ENCODE peak calls at places on chromosomes 1 and 21, in seven cellular contexts. One of them, this sample, is unnamed.

GRCh38 chr1:33456302-33456886 is 16.1 kb upstream of the ZSCAN20 start:
- DNase-seq in neural progenitor cell: no peak
- DNase-seq in GM23248: no peak
- DNase-seq in lower lobe of right lung: no peak
- DNase-seq in Caco-2: no peak
- DNase-seq in hepatocyte: no peak
- DNase-seq in fibroblast of pulmonary artery: no peak
- DNase-seq in this sample: no peak

GRCh38 chr1:207888647-207889046 is 22.3 kb downstream of the CD34 start:
- DNase-seq in neural progenitor cell: no peak
- DNase-seq in GM23248: peak; percentile 65
- DNase-seq in lower lobe of right lung: no peak
- DNase-seq in Caco-2: no peak
- DNase-seq in hepatocyte: no peak
- DNase-seq in fibroblast of pulmonary artery: peak; percentile 56
- DNase-seq in this sample: peak; percentile 64

GRCh38 chr1:182617734-182618288 is 13.6 kb upstream of the RGS16 start:
- DNase-seq in neural progenitor cell: no peak
- DNase-seq in GM23248: peak; percentile 52
- DNase-seq in lower lobe of right lung: no peak
- DNase-seq in Caco-2: no peak
- DNase-seq in hepatocyte: no peak
- DNase-seq in fibroblast of pulmonary artery: peak; percentile 29
- DNase-seq in this sample: peak; percentile 76

GRCh38 chr1:25531082-25531461 is 12.3 kb upstream of the LDLRAP1 start:
- DNase-seq in neural progenitor cell: no peak
- DNase-seq in GM23248: no peak
- DNase-seq in lower lobe of right lung: no peak
- DNase-seq in Caco-2: no peak
- DNase-seq in hepatocyte: no peak
- DNase-seq in fibroblast of pulmonary artery: no peak
- DNase-seq in this sample: no peak

GRCh38 chr1:86567936-86568335 is 21.1 kb downstream of the CLCA4 start:
- DNase-seq in neural progenitor cell: no peak
- DNase-seq in GM23248: no peak
- DNase-seq in lower lobe of right lung: no peak
- DNase-seq in Caco-2: no peak
- DNase-seq in hepatocyte: no peak
- DNase-seq in fibroblast of pulmonary artery: no peak
- DNase-seq in this sample: no peak

GRCh38 chr1:71228727-71229371 is 148.0 kb upstream of the ZRANB2 start:
- DNase-seq in neural progenitor cell: peak; percentile 10
- DNase-seq in GM23248: peak; percentile 3
- DNase-seq in lower lobe of right lung: no peak
- DNase-seq in Caco-2: no peak
- DNase-seq in hepatocyte: peak; percentile 22
- DNase-seq in fibroblast of pulmonary artery: no peak
- DNase-seq in this sample: no peak

GRCh38 chr1:182962554-182963115 is 9.7 kb upstream of the SHCBP1L start:
- DNase-seq in neural progenitor cell: peak; percentile 92
- DNase-seq in GM23248: peak; percentile 97
- DNase-seq in lower lobe of right lung: peak; percentile 80
- DNase-seq in Caco-2: peak; percentile 81
- DNase-seq in hepatocyte: peak; percentile 94
- DNase-seq in fibroblast of pulmonary artery: peak; percentile 92
- DNase-seq in this sample: peak; percentile 77

GRCh38 chr1:22728751-22729399 is 18.2 kb downstream of the EPHB2 start:
- DNase-seq in neural progenitor cell: no peak
- DNase-seq in GM23248: no peak
- DNase-seq in lower lobe of right lung: no peak
- DNase-seq in Caco-2: peak; percentile 39
- DNase-seq in hepatocyte: no peak
- DNase-seq in fibroblast of pulmonary artery: no peak
- DNase-seq in this sample: no peak

GRCh38 chr1:162085991-162086390 is 16.5 kb downstream of the NOS1AP start:
- DNase-seq in neural progenitor cell: no peak
- DNase-seq in GM23248: no peak
- DNase-seq in lower lobe of right lung: no peak
- DNase-seq in Caco-2: no peak
- DNase-seq in hepatocyte: no peak
- DNase-seq in fibroblast of pulmonary artery: no peak
- DNase-seq in this sample: no peak

GRCh38 chr1:93579891-93580290 is 101.7 kb downstream of the BCAR3 start:
- DNase-seq in neural progenitor cell: no peak
- DNase-seq in GM23248: peak; percentile 91
- DNase-seq in lower lobe of right lung: peak; percentile 54
- DNase-seq in Caco-2: peak; percentile 78
- DNase-seq in hepatocyte: peak; percentile 80
- DNase-seq in fibroblast of pulmonary artery: peak; percentile 86
- DNase-seq in this sample: no peak

GRCh38 chr1:183956559-183957188 is 80.9 kb downstream of the COLGALT2 start:
- DNase-seq in neural progenitor cell: no peak
- DNase-seq in GM23248: peak; percentile 85
- DNase-seq in lower lobe of right lung: no peak
- DNase-seq in Caco-2: no peak
- DNase-seq in hepatocyte: no peak
- DNase-seq in fibroblast of pulmonary artery: peak; percentile 84
- DNase-seq in this sample: no peak

GRCh38 chr1:113870778-113871177 is 734 bp downstream of the PTPN22 start:
- DNase-seq in neural progenitor cell: no peak
- DNase-seq in GM23248: no peak
- DNase-seq in lower lobe of right lung: no peak
- DNase-seq in Caco-2: no peak
- DNase-seq in hepatocyte: no peak
- DNase-seq in fibroblast of pulmonary artery: no peak
- DNase-seq in this sample: no peak

GRCh38 chr1:29245876-29246275 is 9.6 kb downstream of the PTPRU start:
- DNase-seq in neural progenitor cell: peak; percentile 50
- DNase-seq in GM23248: peak; percentile 39
- DNase-seq in lower lobe of right lung: no peak
- DNase-seq in Caco-2: no peak
- DNase-seq in hepatocyte: no peak
- DNase-seq in fibroblast of pulmonary artery: peak; percentile 67
- DNase-seq in this sample: no peak

GRCh38 chr21:39690454-39690853 is 54.5 kb upstream of the IGSF5 start:
- DNase-seq in neural progenitor cell: no peak
- DNase-seq in GM23248: no peak
- DNase-seq in lower lobe of right lung: no peak
- DNase-seq in Caco-2: no peak
- DNase-seq in hepatocyte: no peak
- DNase-seq in fibroblast of pulmonary artery: no peak
- DNase-seq in this sample: no peak

GRCh38 chr1:235045034-235045690 is 83.5 kb downstream of the TOMM20 start:
- DNase-seq in neural progenitor cell: no peak
- DNase-seq in GM23248: peak; percentile 55
- DNase-seq in lower lobe of right lung: peak; percentile 27
- DNase-seq in Caco-2: no peak
- DNase-seq in hepatocyte: no peak
- DNase-seq in fibroblast of pulmonary artery: peak; percentile 26
- DNase-seq in this sample: no peak

GRCh38 chr1:209860293-209860881 is 32.6 kb downstream of the UTP25 start:
- DNase-seq in neural progenitor cell: peak; percentile 94
- DNase-seq in GM23248: peak; percentile 90
- DNase-seq in lower lobe of right lung: peak; percentile 81
- DNase-seq in Caco-2: peak; percentile 80
- DNase-seq in hepatocyte: peak; percentile 94
- DNase-seq in fibroblast of pulmonary artery: peak; percentile 93
- DNase-seq in this sample: peak; percentile 90

GRCh38 chr1:228381336-228381735 is 25.3 kb downstream of the TRIM11 start:
- DNase-seq in neural progenitor cell: no peak
- DNase-seq in GM23248: no peak
- DNase-seq in lower lobe of right lung: no peak
- DNase-seq in Caco-2: no peak
- DNase-seq in hepatocyte: no peak
- DNase-seq in fibroblast of pulmonary artery: no peak
- DNase-seq in this sample: no peak

GRCh38 chr1:81563632-81564031 is 237.1 kb upstream of the ADGRL2 start:
- DNase-seq in neural progenitor cell: no peak
- DNase-seq in GM23248: no peak
- DNase-seq in lower lobe of right lung: no peak
- DNase-seq in Caco-2: no peak
- DNase-seq in hepatocyte: no peak
- DNase-seq in fibroblast of pulmonary artery: no peak
- DNase-seq in this sample: no peak

GRCh38 chr1:60281360-60281932 is 207.9 kb upstream of the C1orf87 start:
- DNase-seq in neural progenitor cell: peak; percentile 86
- DNase-seq in GM23248: peak; percentile 82
- DNase-seq in lower lobe of right lung: peak; percentile 45
- DNase-seq in Caco-2: peak; percentile 45
- DNase-seq in hepatocyte: peak; percentile 85
- DNase-seq in fibroblast of pulmonary artery: peak; percentile 87
- DNase-seq in this sample: peak; percentile 76

GRCh38 chr21:37636152-37636860 is 269.7 kb downstream of the DYRK1A start:
- DNase-seq in neural progenitor cell: no peak
- DNase-seq in GM23248: peak; percentile 86
- DNase-seq in lower lobe of right lung: no peak
- DNase-seq in Caco-2: no peak
- DNase-seq in hepatocyte: peak; percentile 66
- DNase-seq in fibroblast of pulmonary artery: peak; percentile 76
- DNase-seq in this sample: no peak

GRCh38 chr1:156922986-156923564 is 2.6 kb downstream of the LRRC71 start:
- DNase-seq in neural progenitor cell: no peak
- DNase-seq in GM23248: no peak
- DNase-seq in lower lobe of right lung: no peak
- DNase-seq in Caco-2: no peak
- DNase-seq in hepatocyte: no peak
- DNase-seq in fibroblast of pulmonary artery: no peak
- DNase-seq in this sample: no peak

GRCh38 chr1:179586107-179586823 is 5.4 kb upstream of the TDRD5 start:
- DNase-seq in neural progenitor cell: peak; percentile 85
- DNase-seq in GM23248: peak; percentile 46
- DNase-seq in lower lobe of right lung: peak; percentile 56
- DNase-seq in Caco-2: no peak
- DNase-seq in hepatocyte: peak; percentile 73
- DNase-seq in fibroblast of pulmonary artery: peak; percentile 47
- DNase-seq in this sample: peak; percentile 51
- H3K4me3 ChIP-seq in neural progenitor cell: peak overlapping the region; percentile 44
- H3K4me3 ChIP-seq in GM23248: peak overlapping the region; percentile 46
- H3K4me3 ChIP-seq in lower lobe of right lung: peak overlapping the region; percentile 42
- H3K4me3 ChIP-seq in Caco-2: no peak overlapping the region
- H3K4me3 ChIP-seq in hepatocyte: peak overlapping the region; percentile 37
- H3K4me3 ChIP-seq in fibroblast of pulmonary artery: peak overlapping the region; percentile 29
- H3K4me3 ChIP-seq in this sample: peak overlapping the region; percentile 36

DNA sequence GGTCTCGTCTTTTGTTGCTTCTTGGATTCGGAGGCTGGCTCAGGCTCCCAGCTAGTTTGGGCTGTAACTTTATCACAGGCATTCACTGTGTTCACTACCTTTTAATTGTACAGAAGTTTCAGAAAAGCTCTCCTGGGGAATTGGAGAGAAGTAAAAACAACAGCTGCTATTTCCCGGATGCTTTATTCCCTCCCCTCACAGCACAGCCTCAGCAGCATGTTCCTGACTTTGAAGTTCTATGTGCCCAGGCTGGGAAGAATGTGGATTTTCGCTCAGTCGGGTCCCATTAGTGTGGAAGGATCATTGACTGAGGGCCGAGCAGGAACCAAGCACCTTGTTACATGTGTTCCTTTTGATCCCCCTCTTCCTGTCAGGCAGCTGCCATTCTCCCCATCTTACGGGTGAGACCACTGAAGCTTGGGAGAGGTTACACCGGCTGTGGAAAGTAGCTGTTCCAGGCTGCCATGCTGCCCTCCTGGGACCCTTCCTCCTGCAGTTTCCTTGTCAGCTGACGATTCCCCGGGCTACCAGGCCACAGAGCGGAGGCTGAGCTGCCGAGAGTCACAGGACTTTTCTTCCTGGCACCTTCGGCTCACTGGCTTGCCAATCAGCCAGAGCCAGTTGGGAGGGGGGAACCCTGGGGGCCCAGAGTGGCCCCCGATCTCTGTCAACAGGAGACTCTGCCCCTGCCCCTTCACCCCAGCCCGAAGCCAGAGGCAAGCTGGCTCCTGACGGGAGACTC is 223.2 kb upstream of the TMEM51 start:
- DNase-seq in neural progenitor cell: no peak
- DNase-seq in GM23248: no peak
- DNase-seq in lower lobe of right lung: no peak
- DNase-seq in Caco-2: no peak
- DNase-seq in hepatocyte: no peak
- DNase-seq in fibroblast of pulmonary artery: no peak
- DNase-seq in this sample: peak; percentile 47
- H3K4me3 ChIP-seq in neural progenitor cell: no peak overlapping the region
- H3K4me3 ChIP-seq in GM23248: no peak overlapping the region
- H3K4me3 ChIP-seq in lower lobe of right lung: no peak overlapping the region
- H3K4me3 ChIP-seq in Caco-2: no peak overlapping the region
- H3K4me3 ChIP-seq in hepatocyte: no peak overlapping the region
- H3K4me3 ChIP-seq in fibroblast of pulmonary artery: no peak overlapping the region
- H3K4me3 ChIP-seq in this sample: no peak overlapping the region

GRCh38 chr1:27339213-27339612 is 2.6 kb upstream of the SYTL1 start:
- DNase-seq in neural progenitor cell: no peak
- DNase-seq in GM23248: no peak
- DNase-seq in lower lobe of right lung: no peak
- DNase-seq in Caco-2: no peak
- DNase-seq in hepatocyte: no peak
- DNase-seq in fibroblast of pulmonary artery: no peak
- DNase-seq in this sample: no peak

GRCh38 chr1:27342778-27343638 is 1.2 kb downstream of the SYTL1 start:
- DNase-seq in neural progenitor cell: peak; percentile 45
- DNase-seq in GM23248: no peak
- DNase-seq in lower lobe of right lung: peak; percentile 82
- DNase-seq in Caco-2: peak; percentile 52
- DNase-seq in hepatocyte: peak; percentile 69
- DNase-seq in fibroblast of pulmonary artery: no peak
- DNase-seq in this sample: peak; percentile 43

GRCh38 chr1:27342391-27342777 is 562 bp downstream of the SYTL1 start:
- DNase-seq in neural progenitor cell: no peak
- DNase-seq in GM23248: no peak
- DNase-seq in lower lobe of right lung: no peak
- DNase-seq in Caco-2: no peak
- DNase-seq in hepatocyte: no peak
- DNase-seq in fibroblast of pulmonary artery: no peak
- DNase-seq in this sample: no peak

GRCh38 chr1:27343639-27344025 is 1.8 kb downstream of the SYTL1 start:
- DNase-seq in neural progenitor cell: no peak
- DNase-seq in GM23248: no peak
- DNase-seq in lower lobe of right lung: no peak
- DNase-seq in Caco-2: no peak
- DNase-seq in hepatocyte: no peak
- DNase-seq in fibroblast of pulmonary artery: no peak
- DNase-seq in this sample: no peak

GRCh38 chr1:27341525-27342252 is at the start of gene SYTL1:
- DNase-seq in neural progenitor cell: peak; percentile 80
- DNase-seq in GM23248: peak; percentile 82
- DNase-seq in lower lobe of right lung: peak; percentile 81
- DNase-seq in Caco-2: peak; percentile 56
- DNase-seq in hepatocyte: peak; percentile 86
- DNase-seq in fibroblast of pulmonary artery: peak; percentile 68
- DNase-seq in this sample: peak; percentile 81
- H3K4me3 ChIP-seq in neural progenitor cell: peak within 1 kb of the TSS; percentile 38
- H3K4me3 ChIP-seq in GM23248: no peak within 1 kb of the TSS
- H3K4me3 ChIP-seq in lower lobe of right lung: peak within 1 kb of the TSS; percentile 61
- H3K4me3 ChIP-seq in Caco-2: peak within 1 kb of the TSS; percentile 41
- H3K4me3 ChIP-seq in hepatocyte: peak within 1 kb of the TSS; percentile 20
- H3K4me3 ChIP-seq in fibroblast of pulmonary artery: no peak within 1 kb of the TSS
- H3K4me3 ChIP-seq in this sample: peak within 1 kb of the TSS; percentile 5

DNA sequence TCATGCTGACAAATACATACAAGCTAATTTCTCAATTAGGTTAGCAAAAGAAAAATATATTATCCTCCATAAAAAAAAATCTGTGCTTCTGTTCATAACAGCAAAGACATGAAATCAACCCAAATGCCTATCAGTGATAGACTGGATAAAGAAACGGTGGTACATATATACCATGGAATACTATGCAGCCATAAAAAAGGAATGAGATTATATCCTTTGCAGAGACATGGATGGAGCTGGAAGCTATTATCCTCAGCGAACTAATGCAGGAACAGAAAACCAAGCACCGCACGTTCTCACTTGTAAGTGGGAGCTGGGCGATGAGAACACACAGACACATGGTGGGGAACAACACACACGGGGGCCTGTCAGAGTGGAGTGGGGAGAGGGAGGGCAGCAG is 84.0 kb upstream of the PALMD start:
- DNase-seq in neural progenitor cell: no peak
- DNase-seq in GM23248: no peak
- DNase-seq in lower lobe of right lung: no peak
- DNase-seq in Caco-2: no peak
- DNase-seq in hepatocyte: no peak
- DNase-seq in fibroblast of pulmonary artery: no peak
- DNase-seq in this sample: no peak
- H3K4me3 ChIP-seq in neural progenitor cell: no peak overlapping the region
- H3K4me3 ChIP-seq in GM23248: no peak overlapping the region
- H3K4me3 ChIP-seq in lower lobe of right lung: no peak overlapping the region
- H3K4me3 ChIP-seq in Caco-2: no peak overlapping the region
- H3K4me3 ChIP-seq in hepatocyte: no peak overlapping the region
- H3K4me3 ChIP-seq in fibroblast of pulmonary artery: no peak overlapping the region
- H3K4me3 ChIP-seq in this sample: no peak overlapping the region

This sample was measured in SJCRH30.